ENCODE peak calls at places on chromosomes 5 and 9, in eight cellular contexts. D is NCI-H1092 treated with DMSO at 0.1 percent for 48 hours; R is osteoblast; Z is AG08396; W is CD8-positive, alpha-beta T cell; U is stimulated activated CD4-positive, alpha-beta T cell treated with anti-CD3 and anti-CD28 coated beads, Interleukin-4, amount 100 ng/mL, for 4 hours; K is activated CD4-positive, alpha-beta T cell treated with anti-CD3 and anti-CD28 coated beads, Interleukin-2, amount 50 U/mL, for 1 hour; L is AG09319. Q is an unnamed sample.

GRCh38 chr9:98973546-98973921 is 29.8 kb downstream of the COL15A1 start:
- DNase-seq in D (no peak), R (no peak), Z (no peak), W (no peak), U (no peak), K (no peak), L (no peak), Q (no peak)

GRCh38 chr5:147853372-147853987 is 22.0 kb upstream of the SPINK1 start:
- DNase-seq in D (no peak), R (no peak), Z (no peak), W (no peak), U (no peak), K (no peak), L (no peak), Q (no peak)

GRCh38 chr9:124197177-124198095 is 60.3 kb upstream of the NEK6 start:
- DNase-seq in D (no peak), R (no peak), Z (no peak), W (no peak), U (no peak), K (no peak), L (no peak), Q (no peak)

GRCh38 chr5:1517838-1518237 is 5.9 kb downstream of the LPCAT1 start:
- DNase-seq in D (no peak), R (peak), Z (no peak), W (peak), U (no peak), K (no peak), L (no peak), Q (no peak)

GRCh38 chr5:170630711-170631141 is 126.9 kb downstream of the KCNIP1 start:
- DNase-seq in D (no peak), R (peak), Z (no peak), W (no peak), U (no peak), K (no peak), L (no peak), Q (no peak)

GRCh38 chr9:82893549-82893948 is 169.4 kb downstream of the RASEF start:
- DNase-seq in D (no peak), R (no peak), Z (no peak), W (no peak), U (no peak), K (no peak), L (no peak), Q (no peak)

GRCh38 chr5:124954784-124955183 is 208.3 kb upstream of the ZNF608 start:
- DNase-seq in D (no peak), R (no peak), Z (no peak), W (no peak), U (no peak), K (no peak), L (no peak), Q (no peak)

GRCh38 chr9:12695474-12695873 is 2.3 kb downstream of the TYRP1 start:
- DNase-seq in D (no peak), R (no peak), Z (no peak), W (no peak), U (no peak), K (no peak), L (no peak), Q (no peak)

GRCh38 chr5:13976867-13977479 is 32.5 kb upstream of the DNAH5 start:
- DNase-seq in D (peak), R (peak), Z (peak), W (no peak), U (no peak), K (no peak), L (no peak), Q (peak)

Q was measured in LNCaP clone FGC.